ENCODE peak calls at places on chromosomes 11 and 22, in four cellular contexts. G, V, Y and Q are unnamed samples.

GRCh38 chr11:108198833-108199232 is 23.6 kb downstream of the NPAT start:
- DNase-seq in G (no peak), V (no peak), Y (no peak), Q (no peak)

GRCh38 chr11:112050721-112051120 is 23.1 kb downstream of the PIH1D2 start:
- DNase-seq in G (no peak), V (no peak), Y (peak; percentile 40), Q (no peak)

GRCh38 chr11:3080104-3080503 is 22.9 kb upstream of the CARS1 start:
- DNase-seq in G (no peak), V (no peak), Y (no peak), Q (no peak)

GRCh38 chr11:95577716-95578460 is 211.7 kb downstream of the FAM76B start:
- DNase-seq in G (no peak), V (no peak), Y (no peak), Q (no peak)

GRCh38 chr11:764322-765024 is 12.8 kb downstream of the GATD1 start:
- DNase-seq in G (no peak), V (no peak), Y (no peak), Q (no peak)

GRCh38 chr11:110196241-110196754 is 100.1 kb downstream of the RDX start:
- DNase-seq in G (peak; percentile 25), V (no peak), Y (no peak), Q (no peak)

GRCh38 chr11:67370351-67371076 is 2.9 kb downstream of the CLCF1 start:
- DNase-seq in G (no peak), V (no peak), Y (no peak), Q (no peak)

GRCh38 chr11:87491381-87491780 is 453.6 kb downstream of the TMEM135 start:
- DNase-seq in G (no peak), V (no peak), Y (no peak), Q (no peak)

GRCh38 chr22:36052505-36052941 is 23.9 kb upstream of the RBFOX2 start:
- DNase-seq in G (no peak), V (no peak), Y (no peak), Q (peak; percentile 77)

GRCh38 chr11:10375280-10376048 is 70.6 kb downstream of the ADM start:
- DNase-seq in G (no peak), V (no peak), Y (no peak), Q (no peak)

GRCh38 chr11:121810291-121810690 is 305.7 kb downstream of the BLID start:
- DNase-seq in G (no peak), V (no peak), Y (no peak), Q (no peak)

GRCh38 chr22:44597616-44598015 is 99.6 kb upstream of the RTL6 start:
- DNase-seq in G (no peak), V (no peak), Y (no peak), Q (no peak)

GRCh38 chr11:100925935-100926334 is 203.7 kb downstream of the PGR start:
- DNase-seq in G (no peak), V (no peak), Y (peak; percentile 61), Q (peak; percentile 21)

GRCh38 chr11:116379185-116379828 is 393.5 kb downstream of the BUD13 start:
- DNase-seq in G (peak; percentile 21), V (peak; percentile 70), Y (no peak), Q (peak; percentile 47)
- TF ChIP-seq CREM in G (no peak), V (no peak), Y (no peak), Q (no peak)

GRCh38 chr11:130582176-130582575 is 133.7 kb downstream of the ADAMTS15 start:
- DNase-seq in G (no peak), V (no peak), Y (no peak), Q (no peak)
- TF ChIP-seq CREM in G (no peak), V (no peak), Y (no peak), Q (no peak)

GRCh38 chr11:8693010-8693551 is 10.5 kb downstream of the RPL27A start:
- DNase-seq in G (no peak), V (no peak), Y (no peak), Q (no peak)
- TF ChIP-seq CREM in G (no peak), V (no peak), Y (no peak), Q (no peak)

GRCh38 chr11:71339178-71339881 is 87.0 kb upstream of the SHANK2 start:
- DNase-seq in G (no peak), V (no peak), Y (no peak), Q (no peak)

GRCh38 chr11:71341596-71341995 is 89.2 kb upstream of the SHANK2 start:
- DNase-seq in G (no peak), V (no peak), Y (no peak), Q (no peak)

GRCh38 chr11:71340076-71340606 is 87.8 kb upstream of the SHANK2 start:
- DNase-seq in G (no peak), V (no peak), Y (no peak), Q (no peak)

GRCh38 chr11:71342116-71342515 is 89.7 kb upstream of the SHANK2 start:
- DNase-seq in G (no peak), V (no peak), Y (no peak), Q (no peak)

DNA sequence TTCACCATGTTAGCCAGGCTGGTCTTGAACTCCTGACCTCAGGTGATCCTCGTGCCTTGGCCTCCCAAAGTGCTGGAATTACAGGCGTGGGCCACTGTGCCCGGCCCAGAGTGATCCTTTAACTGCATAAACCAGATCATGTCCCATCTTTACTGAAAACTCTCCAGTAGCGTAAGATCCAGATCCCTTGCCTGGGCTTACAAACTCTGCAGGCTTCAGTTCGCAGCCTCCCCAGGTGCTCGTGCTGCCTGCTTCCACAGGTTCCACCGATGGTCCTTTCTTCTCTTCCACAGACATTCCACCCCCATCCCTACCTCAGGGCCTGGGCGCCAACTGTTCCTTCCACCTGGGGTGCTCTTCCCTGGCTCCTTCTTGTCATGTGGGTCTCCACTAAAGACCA is 88.8 kb upstream of the SHANK2 start:
- DNase-seq in G (no peak), V (no peak), Y (no peak), Q (no peak)
- TF ChIP-seq CREM in G (no peak), V (no peak), Y (no peak), Q (no peak)

GRCh38 chr11:37282367-37282766 is 684.3 kb upstream of the RAG2 start:
- DNase-seq in G (no peak), V (no peak), Y (no peak), Q (no peak)

GRCh38 chr11:37277896-37278465 is 679.9 kb upstream of the RAG2 start:
- DNase-seq in G (no peak), V (no peak), Y (no peak), Q (no peak)

DNA sequence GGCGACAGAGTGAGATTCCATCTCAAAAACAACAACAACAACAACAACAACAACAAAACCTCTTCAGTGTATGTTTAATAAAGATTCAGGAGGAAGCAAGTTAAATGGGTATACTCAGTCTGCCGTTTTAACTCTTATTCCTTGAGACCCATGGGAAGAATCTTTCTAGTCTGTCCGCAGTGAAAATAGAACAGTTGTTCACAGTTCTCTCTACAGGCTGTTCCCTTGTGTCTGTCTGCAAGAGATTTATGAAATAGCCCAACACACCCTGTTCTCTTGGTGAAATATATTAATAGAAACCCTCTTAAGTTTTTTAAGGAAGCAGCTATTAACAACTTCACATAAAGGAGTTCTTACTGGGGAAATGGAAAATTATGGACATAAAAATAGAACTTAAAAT is 682.2 kb upstream of the RAG2 start:
- DNase-seq in G (no peak), V (no peak), Y (no peak), Q (no peak)
- TF ChIP-seq CREM in G (no peak), V (no peak), Y (no peak), Q (no peak)

GRCh38 chr11:57203359-57203758 is 21.6 kb downstream of the LRRC55 start:
- DNase-seq in G (no peak), V (no peak), Y (no peak), Q (no peak)
- TF ChIP-seq CREM in G (no peak), V (no peak), Y (no peak), Q (no peak)

GRCh38 chr11:58923300-58923788 is 15.9 kb upstream of the GLYATL1 start:
- DNase-seq in G (peak; percentile 13), V (peak; percentile 43), Y (no peak), Q (peak; percentile 41)

GRCh38 chr11:58919980-58920379 is 19.3 kb upstream of the GLYATL1 start:
- DNase-seq in G (no peak), V (no peak), Y (no peak), Q (no peak)

GRCh38 chr11:58924230-58924629 is 15.1 kb upstream of the GLYATL1 start:
- DNase-seq in G (no peak), V (no peak), Y (no peak), Q (no peak)

GRCh38 chr11:58921778-58922390 is 17.4 kb upstream of the GLYATL1 start:
- DNase-seq in G (no peak), V (no peak), Y (no peak), Q (no peak)

GRCh38 chr11:58922475-58922874 is 16.8 kb upstream of the GLYATL1 start:
- DNase-seq in G (no peak), V (no peak), Y (no peak), Q (no peak)
- TF ChIP-seq CREM in G (no peak), V (no peak), Y (no peak), Q (no peak)